ENCODE peak calls at places on chromosomes 6 and 20, in five cellular contexts. F is putamen; J is effector memory CD8-positive, alpha-beta T cell; K is NCI-H69; C is activated T-cell treated with anti-CD3 and anti-CD28 coated beads, Interleukin-2, amount 50 U/mL, for 72 hours. P is an unnamed sample.

GRCh38 chr20:17624070-17624469 is 54.2 kb downstream of the DSTN start:
- DNase-seq in F (no peak), J (no peak), K (no peak), C (no peak), P (no peak)

GRCh38 chr6:146753306-146753705 is 154.5 kb downstream of the ADGB start:
- DNase-seq in F (no peak), J (no peak), K (no peak), C (no peak), P (no peak)

GRCh38 chr6:157381631-157382621 is 936 bp downstream of the ZDHHC14 start:
- DNase-seq in F (peak; percentile 61), J (peak; percentile 43), C (peak; percentile 71), K (peak; percentile 83), P (peak; percentile 70)

GRCh38 chr6:42030585-42031506 is 19.5 kb upstream of the TAF8 start:
- DNase-seq in C (peak; percentile 68), J (no peak), F (no peak), K (no peak), P (no peak)

GRCh38 chr6:106186172-106186571 is 100.0 kb downstream of the PRDM1 start:
- DNase-seq in K (no peak), C (no peak), F (no peak), J (no peak), P (no peak)

GRCh38 chr6:127191716-127192115 is 73.2 kb downstream of the RSPO3 start:
- DNase-seq in F (no peak), J (no peak), C (no peak), K (no peak), P (no peak)

GRCh38 chr6:79334674-79335073 is 100.2 kb upstream of the HMGN3 start:
- DNase-seq in K (no peak), F (peak; percentile 27), C (no peak), J (no peak), P (no peak)

GRCh38 chr6:148746363-148747144 is at the start of gene UST:
- DNase-seq in K (peak; percentile 82), J (peak; percentile 65), C (peak; percentile 65), F (peak; percentile 78), P (peak; percentile 71)

GRCh38 chr20:44646641-44647274 is 4.7 kb downstream of the ADA start:
- DNase-seq in F (no peak), J (no peak), K (no peak), C (no peak), P (no peak)

P was measured in globus pallidus.